ENCODE peak calls at places on chromosomes 7 and 10, in seven cellular contexts. X is HCT116, S is Panc1, H is GM23338, W is GM12878, T is prostate gland, N is transverse colon. M is an unnamed sample.

GRCh38 chr7:16889851-16890443 is 8.2 kb upstream of the AGR3 start:
- DNase-seq in W (no peak), H (no peak), T (no peak), X (no peak), N (no peak), S (no peak), M (no peak)

GRCh38 chr7:117019786-117020604 is 66.7 kb downstream of the ST7 start:
- DNase-seq in N (peak), H (peak), T (peak), S (peak), X (peak), W (no peak), M (no peak)

GRCh38 chr10:14758451-14758850 is 16.2 kb downstream of the FAM107B start:
- DNase-seq in S (no peak), N (no peak), W (no peak), X (no peak), H (no peak), T (no peak), M (no peak)

GRCh38 chr10:7410800-7411670 is at the start of gene SFMBT2:
- DNase-seq in N (peak), H (peak), X (no peak), T (peak), S (no peak), W (no peak), M (peak)

GRCh38 chr7:29988391-29989256 is 977 bp downstream of the SCRN1 start:
- DNase-seq in S (peak), X (peak), W (peak), H (peak), T (no peak), N (peak), M (peak)

GRCh38 chr10:117161386-117162033 is 23.4 kb upstream of the VAX1 start:
- DNase-seq in W (no peak), X (no peak), N (no peak), H (no peak), T (no peak), S (no peak), M (no peak)

GRCh38 chr7:3416453-3416852 is 115.4 kb downstream of the SDK1 start:
- DNase-seq in T (no peak), S (no peak), W (no peak), H (no peak), N (no peak), X (no peak), M (no peak)

GRCh38 chr7:31211281-31211680 is 129.2 kb downstream of the NEUROD6 start:
- DNase-seq in N (no peak), X (no peak), T (no peak), S (no peak), H (no peak), W (no peak), M (no peak)

GRCh38 chr7:1741751-1742554 is 71.9 kb downstream of the ELFN1 start:
- DNase-seq in X (peak), W (no peak), H (no peak), S (no peak), T (no peak), N (peak), M (peak)

GRCh38 chr7:142481548-142481947 is 223.7 kb upstream of the PRSS58 start:
- DNase-seq in H (peak), X (no peak), W (no peak), T (no peak), N (no peak), S (no peak), M (no peak)

GRCh38 chr10:86815640-86816039 is 59.2 kb downstream of the BMPR1A start:
- DNase-seq in W (no peak), N (no peak), T (no peak), X (no peak), S (no peak), H (no peak), M (no peak)

GRCh38 chr7:127587663-127588018 is 570 bp upstream of the ARF5 start:
- DNase-seq in H (peak), S (no peak), X (no peak), W (no peak), N (peak), T (no peak), M (no peak)

GRCh38 chr10:112286837-112287818 is 3.9 kb downstream of the TECTB start:
- DNase-seq in H (no peak), W (no peak), N (no peak), S (no peak), X (no peak), T (peak), M (no peak)

GRCh38 chr7:114081606-114082425 is 163.0 kb upstream of the PPP1R3A start:
- DNase-seq in S (peak), T (no peak), H (peak), N (no peak), W (no peak), X (peak), M (no peak)

GRCh38 chr10:89593043-89593442 is 52.0 kb downstream of the PANK1 start:
- DNase-seq in W (no peak), S (no peak), X (no peak), T (no peak), N (no peak), H (no peak), M (no peak)

GRCh38 chr10:113053881-113054280 is 103.8 kb downstream of the TCF7L2 start:
- DNase-seq in H (peak), N (no peak), X (no peak), S (no peak), T (no peak), W (no peak), M (no peak)

GRCh38 chr10:74870191-74870590 is 43.8 kb downstream of the KAT6B start:
- DNase-seq in S (no peak), T (no peak), X (no peak), N (no peak), H (no peak), W (no peak), M (no peak)

GRCh38 chr7:33798671-33799325 is 106.5 kb upstream of the BMPER start:
- DNase-seq in X (no peak), W (no peak), T (no peak), N (no peak), H (no peak), S (no peak), M (no peak)

GRCh38 chr10:14586901-14587300 is 187.8 kb downstream of the FAM107B start:
- DNase-seq in H (no peak), S (no peak), W (no peak), T (no peak), N (peak), X (no peak), M (no peak)

GRCh38 chr10:118423800-118424479 is 81.8 kb upstream of the FAM204A start:
- DNase-seq in H (peak), N (peak), X (peak), S (peak), W (no peak), T (peak), M (peak)

GRCh38 chr10:78856421-78856820 is 212.3 kb upstream of the ZMIZ1 start:
- DNase-seq in T (no peak), N (no peak), W (no peak), X (no peak), H (no peak), S (no peak), M (no peak)

GRCh38 chr10:130932326-130933007 is 379.1 kb downstream of the TCERG1L start:
- DNase-seq in X (no peak), H (no peak), S (no peak), W (no peak), T (no peak), N (no peak), M (no peak)

GRCh38 chr7:134799387-134799786 is 20.0 kb downstream of the CALD1 start:
- DNase-seq in S (no peak), N (no peak), W (no peak), H (no peak), X (no peak), T (no peak), M (no peak)

GRCh38 chr10:89427629-89428028 is 13.3 kb downstream of the IFIT5 start:
- DNase-seq in H (no peak), X (no peak), N (no peak), S (no peak), W (no peak), T (no peak), M (no peak)

GRCh38 chr10:35335133-35335532 is 1.2 kb upstream of the CCNY start:
- DNase-seq in W (no peak), S (no peak), T (no peak), H (no peak), X (no peak), N (no peak), M (no peak)

GRCh38 chr7:129298268-129298893 is 73.6 kb downstream of the AHCYL2 start:
- DNase-seq in H (peak), X (peak), T (peak), W (no peak), N (peak), S (peak), M (peak)

GRCh38 chr7:94748371-94748770 is 92.4 kb upstream of the SGCE start:
- DNase-seq in N (no peak), T (no peak), H (no peak), X (no peak), W (no peak), S (no peak), M (no peak)

GRCh38 chr7:73899731-73900142 is 38.8 kb downstream of the TMEM270 start:
- DNase-seq in N (peak), T (no peak), H (no peak), W (no peak), S (no peak), X (no peak), M (no peak)
- TF ChIP-seq POLR2AphosphoS5 in N (no peak), T (no peak), H (no peak), W (no peak), S (no peak), X (no peak), M (no peak)

DNA sequence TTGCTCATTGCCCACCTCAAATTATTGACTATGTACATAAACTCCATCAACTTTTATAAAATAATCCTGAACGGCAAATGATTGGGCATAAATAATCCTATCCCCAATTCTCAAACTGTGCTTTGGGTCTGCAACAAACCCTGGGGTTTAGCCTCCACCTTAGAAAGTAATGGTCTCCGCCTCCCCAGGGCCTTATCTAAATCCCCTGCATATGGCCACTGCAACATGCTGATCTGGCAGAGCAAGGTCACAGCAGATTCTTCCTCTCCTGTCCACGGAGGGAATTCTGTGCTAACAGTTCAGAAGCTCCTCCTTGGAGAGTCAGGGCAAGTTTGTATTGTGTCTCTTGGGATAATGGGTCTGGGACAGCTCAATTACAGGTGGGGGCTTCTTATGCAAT is 18.4 kb downstream of the FXYD4 start:
- DNase-seq in N (no peak), T (no peak), X (no peak), W (no peak), H (no peak), S (no peak), M (no peak)
- TF ChIP-seq POLR2AphosphoS5 in N (no peak), T (no peak), X (no peak), W (peak), H (no peak), S (peak), M (no peak)

GRCh38 chr10:97573021-97573420 is 442 bp downstream of the ANKRD2 start:
- DNase-seq in H (no peak), X (no peak), W (no peak), S (no peak), N (no peak), T (no peak), M (no peak)

GRCh38 chr10:97570789-97571536 is 1.6 kb upstream of the ANKRD2 start:
- DNase-seq in H (no peak), N (no peak), W (no peak), X (no peak), S (no peak), T (no peak), M (no peak)

GRCh38 chr10:97573672-97574071 is 1.1 kb downstream of the ANKRD2 start:
- DNase-seq in N (no peak), S (no peak), W (no peak), X (no peak), T (no peak), H (no peak), M (no peak)

GRCh38 chr10:97571622-97572021 is 957 bp upstream of the ANKRD2 start:
- DNase-seq in W (no peak), N (no peak), X (no peak), H (no peak), S (no peak), T (peak), M (no peak)

GRCh38 chr10:97572214-97572989 is at the start of gene ANKRD2:
- DNase-seq in H (peak), S (peak), X (peak), T (peak), W (no peak), N (peak), M (peak)
- TF ChIP-seq POLR2AphosphoS5 in H (no peak), S (no peak), X (peak), T (peak), W (no peak), N (no peak), M (no peak)

DNA sequence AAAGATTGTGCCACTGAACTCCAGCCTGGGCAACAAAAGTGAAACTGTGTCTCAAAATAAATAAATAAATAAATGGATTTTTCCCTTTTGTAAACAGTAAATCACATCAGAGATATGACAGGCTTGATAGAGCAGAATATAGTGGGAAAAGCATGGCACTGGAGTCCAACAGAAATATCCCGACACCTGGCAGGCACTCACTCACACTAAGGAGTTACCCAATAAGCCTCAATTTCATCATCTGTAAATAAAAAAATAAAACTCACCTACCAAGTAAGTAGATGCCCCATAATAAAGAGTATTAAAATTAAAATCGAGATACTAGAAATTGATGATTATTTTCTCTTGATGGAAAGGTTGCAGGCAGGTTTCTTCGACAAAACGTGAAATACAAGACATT is 1.7 kb downstream of the ATE1 start:
- DNase-seq in T (no peak), W (no peak), N (no peak), S (no peak), H (no peak), X (no peak), M (no peak)
- TF ChIP-seq POLR2AphosphoS5 in T (no peak), W (no peak), N (no peak), S (no peak), H (no peak), X (no peak), M (no peak)

GRCh38 chr10:22316286-22317120 is at the start of gene COMMD3:
- DNase-seq in N (peak), T (peak), H (peak), X (no peak), W (peak), S (no peak), M (no peak)
- TF ChIP-seq POLR2AphosphoS5 in N (peak), T (peak), H (no peak), X (peak), W (peak), S (peak), M (peak)

GRCh38 chr10:71821909-71822763 is 28.9 kb downstream of the PSAP start:
- DNase-seq in H (no peak), S (no peak), T (no peak), N (no peak), W (no peak), X (no peak), M (no peak)

GRCh38 chr10:71825217-71825616 is 25.8 kb downstream of the PSAP start:
- DNase-seq in H (no peak), N (no peak), S (no peak), T (no peak), W (no peak), X (no peak), M (no peak)

GRCh38 chr10:71819985-71820384 is 31.1 kb downstream of the PSAP start:
- DNase-seq in N (no peak), H (no peak), S (no peak), T (no peak), W (no peak), X (no peak), M (no peak)

GRCh38 chr10:71820966-71821365 is 30.1 kb downstream of the PSAP start:
- DNase-seq in X (no peak), N (no peak), W (no peak), S (no peak), T (no peak), H (no peak), M (no peak)

DNA sequence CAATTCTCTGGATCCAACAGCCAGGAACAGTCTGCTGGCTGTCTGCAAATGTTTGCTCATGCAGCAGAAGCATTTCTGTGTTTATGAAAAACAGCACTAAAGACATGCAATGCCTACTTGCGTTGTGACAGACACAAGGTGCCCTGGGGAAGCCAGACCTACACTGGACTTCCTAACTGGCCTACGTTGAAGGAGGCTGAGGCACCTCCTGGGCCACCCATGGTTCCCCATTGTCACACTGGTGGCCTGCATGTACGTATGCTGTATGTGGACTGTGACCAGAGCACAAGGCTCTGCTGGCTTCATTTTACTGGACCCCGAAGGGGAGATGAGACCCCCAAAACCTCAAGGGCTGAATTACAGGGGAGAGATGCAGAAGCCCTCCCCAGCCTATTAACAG is 27.7 kb downstream of the PSAP start:
- DNase-seq in H (no peak), W (no peak), S (no peak), T (no peak), X (no peak), N (no peak), M (no peak)
- TF ChIP-seq POLR2AphosphoS5 in H (no peak), W (no peak), S (no peak), T (no peak), X (no peak), N (no peak), M (no peak)

DNA sequence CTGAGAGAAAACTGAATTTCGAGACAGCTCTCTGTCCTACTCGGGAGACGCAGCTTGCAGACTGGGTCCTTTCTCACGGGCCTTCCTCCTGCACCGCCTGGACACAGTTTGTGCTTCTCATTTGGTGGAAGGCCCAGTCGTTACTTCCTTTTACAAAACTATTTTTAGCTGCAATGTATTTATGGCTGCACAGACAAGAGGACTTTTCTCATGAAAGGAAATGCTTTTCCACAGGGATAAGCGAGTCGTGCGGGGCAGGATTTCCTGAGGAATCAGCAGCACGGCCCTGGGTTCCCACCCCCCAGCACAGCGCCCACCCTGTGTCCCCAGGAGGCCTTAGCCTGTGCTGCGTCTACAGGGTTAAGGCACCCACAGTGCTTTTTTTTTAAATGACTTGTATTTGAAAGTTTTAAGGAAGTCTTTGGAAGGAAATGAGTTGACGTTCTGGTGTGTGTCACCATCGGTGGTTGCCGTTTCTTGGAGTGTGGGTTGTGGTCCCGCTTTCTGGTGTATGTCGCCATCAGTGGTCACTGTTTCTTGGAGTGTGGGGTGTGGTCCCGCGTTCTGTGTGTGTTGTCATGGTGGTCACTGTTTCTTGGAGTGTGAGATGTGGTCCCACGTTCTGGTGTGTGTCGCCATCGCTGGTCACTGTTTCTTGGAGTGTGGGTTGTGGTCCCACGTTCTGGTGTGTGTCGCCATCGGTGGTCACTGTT is 50.9 kb downstream of the INPP5A start:
- DNase-seq in X (no peak), N (no peak), T (no peak), W (no peak), S (no peak), H (no peak), M (no peak)
- TF ChIP-seq POLR2AphosphoS5 in X (no peak), N (no peak), T (peak), W (no peak), S (no peak), H (no peak), M (no peak)